ENCODE peak calls at places on chromosomes 13 and 19, in ten cellular contexts. One of them, this sample, is unnamed.

GRCh38 chr13:99981115-99982020 is at the start of gene ZIC2:
- DNase-seq in AG04450: no peak
- DNase-seq in retinal pigment epithelial cell: no peak
- DNase-seq in stimulated activated CD8-positive, alpha-beta memory T cell treated with anti-CD3 and anti-CD28 coated beads, Interleukin-7, amount 100 ng/mL, for 48 hours: no peak
- DNase-seq in stimulated activated CD4-positive, alpha-beta T cell treated with anti-CD3 and anti-CD28 coated beads, Interleukin-15, amount 100 ng/mL, for 48 hours: no peak
- DNase-seq in effector memory CD8-positive, alpha-beta T cell: no peak
- DNase-seq in tibial nerve: no peak
- DNase-seq in hippocampal formation: no peak
- DNase-seq in NCI-H1417: peak; percentile 91
- DNase-seq in HuH-7.5: no peak
- DNase-seq in this sample: no peak

GRCh38 chr19:33434886-33435705 is 61.6 kb downstream of the CEBPG start:
- DNase-seq in AG04450: no peak
- DNase-seq in retinal pigment epithelial cell: no peak
- DNase-seq in stimulated activated CD8-positive, alpha-beta memory T cell treated with anti-CD3 and anti-CD28 coated beads, Interleukin-7, amount 100 ng/mL, for 48 hours: no peak
- DNase-seq in stimulated activated CD4-positive, alpha-beta T cell treated with anti-CD3 and anti-CD28 coated beads, Interleukin-15, amount 100 ng/mL, for 48 hours: no peak
- DNase-seq in effector memory CD8-positive, alpha-beta T cell: no peak
- DNase-seq in tibial nerve: no peak
- DNase-seq in hippocampal formation: no peak
- DNase-seq in NCI-H1417: no peak
- DNase-seq in HuH-7.5: no peak
- DNase-seq in this sample: no peak

GRCh38 chr19:35031072-35031881 is 1.0 kb downstream of the SCN1B start:
- DNase-seq in AG04450: no peak
- DNase-seq in retinal pigment epithelial cell: no peak
- DNase-seq in stimulated activated CD8-positive, alpha-beta memory T cell treated with anti-CD3 and anti-CD28 coated beads, Interleukin-7, amount 100 ng/mL, for 48 hours: no peak
- DNase-seq in stimulated activated CD4-positive, alpha-beta T cell treated with anti-CD3 and anti-CD28 coated beads, Interleukin-15, amount 100 ng/mL, for 48 hours: no peak
- DNase-seq in effector memory CD8-positive, alpha-beta T cell: no peak
- DNase-seq in tibial nerve: no peak
- DNase-seq in hippocampal formation: peak; percentile 20
- DNase-seq in NCI-H1417: no peak
- DNase-seq in HuH-7.5: no peak
- DNase-seq in this sample: peak; percentile 45

GRCh38 chr13:84574851-84575250 is 692.6 kb upstream of the SLITRK1 start:
- DNase-seq in AG04450: no peak
- DNase-seq in retinal pigment epithelial cell: no peak
- DNase-seq in stimulated activated CD8-positive, alpha-beta memory T cell treated with anti-CD3 and anti-CD28 coated beads, Interleukin-7, amount 100 ng/mL, for 48 hours: no peak
- DNase-seq in stimulated activated CD4-positive, alpha-beta T cell treated with anti-CD3 and anti-CD28 coated beads, Interleukin-15, amount 100 ng/mL, for 48 hours: no peak
- DNase-seq in effector memory CD8-positive, alpha-beta T cell: no peak
- DNase-seq in tibial nerve: no peak
- DNase-seq in hippocampal formation: no peak
- DNase-seq in NCI-H1417: no peak
- DNase-seq in HuH-7.5: no peak
- DNase-seq in this sample: no peak

GRCh38 chr19:32543107-32543900 is 37.7 kb upstream of the PDCD5 start:
- DNase-seq in AG04450: no peak
- DNase-seq in retinal pigment epithelial cell: peak; percentile 90
- DNase-seq in stimulated activated CD8-positive, alpha-beta memory T cell treated with anti-CD3 and anti-CD28 coated beads, Interleukin-7, amount 100 ng/mL, for 48 hours: no peak
- DNase-seq in stimulated activated CD4-positive, alpha-beta T cell treated with anti-CD3 and anti-CD28 coated beads, Interleukin-15, amount 100 ng/mL, for 48 hours: no peak
- DNase-seq in effector memory CD8-positive, alpha-beta T cell: no peak
- DNase-seq in tibial nerve: no peak
- DNase-seq in hippocampal formation: no peak
- DNase-seq in NCI-H1417: no peak
- DNase-seq in HuH-7.5: no peak
- DNase-seq in this sample: no peak

GRCh38 chr13:107277911-107278310 is 710.0 kb upstream of the ARGLU1 start:
- DNase-seq in AG04450: no peak
- DNase-seq in retinal pigment epithelial cell: no peak
- DNase-seq in stimulated activated CD8-positive, alpha-beta memory T cell treated with anti-CD3 and anti-CD28 coated beads, Interleukin-7, amount 100 ng/mL, for 48 hours: no peak
- DNase-seq in stimulated activated CD4-positive, alpha-beta T cell treated with anti-CD3 and anti-CD28 coated beads, Interleukin-15, amount 100 ng/mL, for 48 hours: no peak
- DNase-seq in effector memory CD8-positive, alpha-beta T cell: no peak
- DNase-seq in tibial nerve: no peak
- DNase-seq in hippocampal formation: no peak
- DNase-seq in NCI-H1417: no peak
- DNase-seq in HuH-7.5: no peak
- DNase-seq in this sample: no peak

GRCh38 chr19:47860602-47861297 is 1.7 kb downstream of the TPRX2 start:
- DNase-seq in AG04450: no peak
- DNase-seq in retinal pigment epithelial cell: no peak
- DNase-seq in stimulated activated CD8-positive, alpha-beta memory T cell treated with anti-CD3 and anti-CD28 coated beads, Interleukin-7, amount 100 ng/mL, for 48 hours: no peak
- DNase-seq in stimulated activated CD4-positive, alpha-beta T cell treated with anti-CD3 and anti-CD28 coated beads, Interleukin-15, amount 100 ng/mL, for 48 hours: no peak
- DNase-seq in effector memory CD8-positive, alpha-beta T cell: no peak
- DNase-seq in tibial nerve: no peak
- DNase-seq in hippocampal formation: no peak
- DNase-seq in NCI-H1417: no peak
- DNase-seq in HuH-7.5: no peak
- DNase-seq in this sample: no peak

GRCh38 chr13:41937388-41937787 is 23.5 kb downstream of the VWA8 start:
- DNase-seq in AG04450: no peak
- DNase-seq in retinal pigment epithelial cell: no peak
- DNase-seq in stimulated activated CD8-positive, alpha-beta memory T cell treated with anti-CD3 and anti-CD28 coated beads, Interleukin-7, amount 100 ng/mL, for 48 hours: no peak
- DNase-seq in stimulated activated CD4-positive, alpha-beta T cell treated with anti-CD3 and anti-CD28 coated beads, Interleukin-15, amount 100 ng/mL, for 48 hours: no peak
- DNase-seq in effector memory CD8-positive, alpha-beta T cell: no peak
- DNase-seq in tibial nerve: no peak
- DNase-seq in hippocampal formation: no peak
- DNase-seq in NCI-H1417: no peak
- DNase-seq in HuH-7.5: no peak
- DNase-seq in this sample: no peak

GRCh38 chr13:45411226-45411625 is 6.9 kb downstream of the SLC25A30 start:
- DNase-seq in AG04450: no peak
- DNase-seq in retinal pigment epithelial cell: no peak
- DNase-seq in stimulated activated CD8-positive, alpha-beta memory T cell treated with anti-CD3 and anti-CD28 coated beads, Interleukin-7, amount 100 ng/mL, for 48 hours: no peak
- DNase-seq in stimulated activated CD4-positive, alpha-beta T cell treated with anti-CD3 and anti-CD28 coated beads, Interleukin-15, amount 100 ng/mL, for 48 hours: no peak
- DNase-seq in effector memory CD8-positive, alpha-beta T cell: no peak
- DNase-seq in tibial nerve: no peak
- DNase-seq in hippocampal formation: no peak
- DNase-seq in NCI-H1417: no peak
- DNase-seq in HuH-7.5: no peak
- DNase-seq in this sample: no peak

GRCh38 chr19:18274776-18275356 is 614 bp upstream of the IQCN start:
- DNase-seq in AG04450: no peak
- DNase-seq in retinal pigment epithelial cell: peak; percentile 30
- DNase-seq in stimulated activated CD8-positive, alpha-beta memory T cell treated with anti-CD3 and anti-CD28 coated beads, Interleukin-7, amount 100 ng/mL, for 48 hours: no peak
- DNase-seq in stimulated activated CD4-positive, alpha-beta T cell treated with anti-CD3 and anti-CD28 coated beads, Interleukin-15, amount 100 ng/mL, for 48 hours: no peak
- DNase-seq in effector memory CD8-positive, alpha-beta T cell: no peak
- DNase-seq in tibial nerve: peak; percentile 76
- DNase-seq in hippocampal formation: peak; percentile 54
- DNase-seq in NCI-H1417: no peak
- DNase-seq in HuH-7.5: peak; percentile 86
- DNase-seq in this sample: peak; percentile 79

GRCh38 chr13:24127116-24127631 is 33.3 kb upstream of the SPATA13 start:
- DNase-seq in AG04450: no peak
- DNase-seq in retinal pigment epithelial cell: no peak
- DNase-seq in stimulated activated CD8-positive, alpha-beta memory T cell treated with anti-CD3 and anti-CD28 coated beads, Interleukin-7, amount 100 ng/mL, for 48 hours: no peak
- DNase-seq in stimulated activated CD4-positive, alpha-beta T cell treated with anti-CD3 and anti-CD28 coated beads, Interleukin-15, amount 100 ng/mL, for 48 hours: peak; percentile 4
- DNase-seq in effector memory CD8-positive, alpha-beta T cell: no peak
- DNase-seq in tibial nerve: no peak
- DNase-seq in hippocampal formation: no peak
- DNase-seq in NCI-H1417: no peak
- DNase-seq in HuH-7.5: peak; percentile 14
- DNase-seq in this sample: no peak

GRCh38 chr13:73809561-73809960 is 324.6 kb downstream of the KLF12 start:
- DNase-seq in AG04450: peak; percentile 68
- DNase-seq in retinal pigment epithelial cell: no peak
- DNase-seq in stimulated activated CD8-positive, alpha-beta memory T cell treated with anti-CD3 and anti-CD28 coated beads, Interleukin-7, amount 100 ng/mL, for 48 hours: no peak
- DNase-seq in stimulated activated CD4-positive, alpha-beta T cell treated with anti-CD3 and anti-CD28 coated beads, Interleukin-15, amount 100 ng/mL, for 48 hours: no peak
- DNase-seq in effector memory CD8-positive, alpha-beta T cell: no peak
- DNase-seq in tibial nerve: no peak
- DNase-seq in hippocampal formation: no peak
- DNase-seq in NCI-H1417: no peak
- DNase-seq in HuH-7.5: no peak
- DNase-seq in this sample: no peak

GRCh38 chr13:39552233-39552632 is 50.8 kb downstream of the LHFPL6 start:
- DNase-seq in AG04450: no peak
- DNase-seq in retinal pigment epithelial cell: no peak
- DNase-seq in stimulated activated CD8-positive, alpha-beta memory T cell treated with anti-CD3 and anti-CD28 coated beads, Interleukin-7, amount 100 ng/mL, for 48 hours: no peak
- DNase-seq in stimulated activated CD4-positive, alpha-beta T cell treated with anti-CD3 and anti-CD28 coated beads, Interleukin-15, amount 100 ng/mL, for 48 hours: no peak
- DNase-seq in effector memory CD8-positive, alpha-beta T cell: no peak
- DNase-seq in tibial nerve: no peak
- DNase-seq in hippocampal formation: no peak
- DNase-seq in NCI-H1417: no peak
- DNase-seq in HuH-7.5: no peak
- DNase-seq in this sample: no peak

GRCh38 chr13:48492123-48493075 is 40.5 kb downstream of the RCBTB2 start:
- DNase-seq in AG04450: no peak
- DNase-seq in retinal pigment epithelial cell: no peak
- DNase-seq in stimulated activated CD8-positive, alpha-beta memory T cell treated with anti-CD3 and anti-CD28 coated beads, Interleukin-7, amount 100 ng/mL, for 48 hours: peak; percentile 44
- DNase-seq in stimulated activated CD4-positive, alpha-beta T cell treated with anti-CD3 and anti-CD28 coated beads, Interleukin-15, amount 100 ng/mL, for 48 hours: peak; percentile 40
- DNase-seq in effector memory CD8-positive, alpha-beta T cell: peak; percentile 67
- DNase-seq in tibial nerve: peak; percentile 27
- DNase-seq in hippocampal formation: peak; percentile 54
- DNase-seq in NCI-H1417: no peak
- DNase-seq in HuH-7.5: no peak
- DNase-seq in this sample: peak; percentile 53

GRCh38 chr13:38418286-38418685 is 68.6 kb downstream of the UFM1 start:
- DNase-seq in AG04450: no peak
- DNase-seq in retinal pigment epithelial cell: no peak
- DNase-seq in stimulated activated CD8-positive, alpha-beta memory T cell treated with anti-CD3 and anti-CD28 coated beads, Interleukin-7, amount 100 ng/mL, for 48 hours: no peak
- DNase-seq in stimulated activated CD4-positive, alpha-beta T cell treated with anti-CD3 and anti-CD28 coated beads, Interleukin-15, amount 100 ng/mL, for 48 hours: no peak
- DNase-seq in effector memory CD8-positive, alpha-beta T cell: no peak
- DNase-seq in tibial nerve: no peak
- DNase-seq in hippocampal formation: no peak
- DNase-seq in NCI-H1417: no peak
- DNase-seq in HuH-7.5: no peak
- DNase-seq in this sample: no peak

GRCh38 chr13:58480011-58480410 is 848.5 kb downstream of the PCDH17 start:
- DNase-seq in AG04450: no peak
- DNase-seq in retinal pigment epithelial cell: no peak
- DNase-seq in stimulated activated CD8-positive, alpha-beta memory T cell treated with anti-CD3 and anti-CD28 coated beads, Interleukin-7, amount 100 ng/mL, for 48 hours: no peak
- DNase-seq in stimulated activated CD4-positive, alpha-beta T cell treated with anti-CD3 and anti-CD28 coated beads, Interleukin-15, amount 100 ng/mL, for 48 hours: no peak
- DNase-seq in effector memory CD8-positive, alpha-beta T cell: no peak
- DNase-seq in tibial nerve: no peak
- DNase-seq in hippocampal formation: no peak
- DNase-seq in NCI-H1417: no peak
- DNase-seq in HuH-7.5: no peak
- DNase-seq in this sample: no peak

GRCh38 chr13:97588993-97589392 is 155.0 kb downstream of the RAP2A start:
- DNase-seq in AG04450: no peak
- DNase-seq in retinal pigment epithelial cell: no peak
- DNase-seq in stimulated activated CD8-positive, alpha-beta memory T cell treated with anti-CD3 and anti-CD28 coated beads, Interleukin-7, amount 100 ng/mL, for 48 hours: no peak
- DNase-seq in stimulated activated CD4-positive, alpha-beta T cell treated with anti-CD3 and anti-CD28 coated beads, Interleukin-15, amount 100 ng/mL, for 48 hours: no peak
- DNase-seq in effector memory CD8-positive, alpha-beta T cell: no peak
- DNase-seq in tibial nerve: no peak
- DNase-seq in hippocampal formation: no peak
- DNase-seq in NCI-H1417: no peak
- DNase-seq in HuH-7.5: no peak
- DNase-seq in this sample: no peak

GRCh38 chr19:5250127-5250659 is 90.4 kb downstream of the PTPRS start:
- DNase-seq in AG04450: no peak
- DNase-seq in retinal pigment epithelial cell: no peak
- DNase-seq in stimulated activated CD8-positive, alpha-beta memory T cell treated with anti-CD3 and anti-CD28 coated beads, Interleukin-7, amount 100 ng/mL, for 48 hours: no peak
- DNase-seq in stimulated activated CD4-positive, alpha-beta T cell treated with anti-CD3 and anti-CD28 coated beads, Interleukin-15, amount 100 ng/mL, for 48 hours: no peak
- DNase-seq in effector memory CD8-positive, alpha-beta T cell: no peak
- DNase-seq in tibial nerve: no peak
- DNase-seq in hippocampal formation: peak; percentile 60
- DNase-seq in NCI-H1417: no peak
- DNase-seq in HuH-7.5: no peak
- DNase-seq in this sample: peak; percentile 43

GRCh38 chr19:2394054-2394668 is 33.2 kb downstream of the TIMM13 start:
- DNase-seq in AG04450: no peak
- DNase-seq in retinal pigment epithelial cell: no peak
- DNase-seq in stimulated activated CD8-positive, alpha-beta memory T cell treated with anti-CD3 and anti-CD28 coated beads, Interleukin-7, amount 100 ng/mL, for 48 hours: no peak
- DNase-seq in stimulated activated CD4-positive, alpha-beta T cell treated with anti-CD3 and anti-CD28 coated beads, Interleukin-15, amount 100 ng/mL, for 48 hours: no peak
- DNase-seq in effector memory CD8-positive, alpha-beta T cell: no peak
- DNase-seq in tibial nerve: no peak
- DNase-seq in hippocampal formation: no peak
- DNase-seq in NCI-H1417: no peak
- DNase-seq in HuH-7.5: no peak
- DNase-seq in this sample: no peak

GRCh38 chr19:34676697-34677385 is at the start of gene SCGB2B2:
- DNase-seq in AG04450: no peak
- DNase-seq in retinal pigment epithelial cell: peak; percentile 2
- DNase-seq in stimulated activated CD8-positive, alpha-beta memory T cell treated with anti-CD3 and anti-CD28 coated beads, Interleukin-7, amount 100 ng/mL, for 48 hours: peak; percentile 26
- DNase-seq in stimulated activated CD4-positive, alpha-beta T cell treated with anti-CD3 and anti-CD28 coated beads, Interleukin-15, amount 100 ng/mL, for 48 hours: peak; percentile 40
- DNase-seq in effector memory CD8-positive, alpha-beta T cell: peak; percentile 57
- DNase-seq in tibial nerve: peak; percentile 65
- DNase-seq in hippocampal formation: peak; percentile 94
- DNase-seq in NCI-H1417: peak; percentile 95
- DNase-seq in HuH-7.5: peak; percentile 37
- DNase-seq in this sample: peak; percentile 95

GRCh38 chr13:30313307-30313706 is 6.0 kb upstream of the KATNAL1 start:
- DNase-seq in AG04450: no peak
- DNase-seq in retinal pigment epithelial cell: no peak
- DNase-seq in stimulated activated CD8-positive, alpha-beta memory T cell treated with anti-CD3 and anti-CD28 coated beads, Interleukin-7, amount 100 ng/mL, for 48 hours: no peak
- DNase-seq in stimulated activated CD4-positive, alpha-beta T cell treated with anti-CD3 and anti-CD28 coated beads, Interleukin-15, amount 100 ng/mL, for 48 hours: no peak
- DNase-seq in effector memory CD8-positive, alpha-beta T cell: no peak
- DNase-seq in tibial nerve: no peak
- DNase-seq in hippocampal formation: no peak
- DNase-seq in NCI-H1417: no peak
- DNase-seq in HuH-7.5: no peak
- DNase-seq in this sample: no peak

GRCh38 chr19:38838208-38838985 is 6.8 kb upstream of the ECH1 start:
- DNase-seq in AG04450: no peak
- DNase-seq in retinal pigment epithelial cell: no peak
- DNase-seq in stimulated activated CD8-positive, alpha-beta memory T cell treated with anti-CD3 and anti-CD28 coated beads, Interleukin-7, amount 100 ng/mL, for 48 hours: no peak
- DNase-seq in stimulated activated CD4-positive, alpha-beta T cell treated with anti-CD3 and anti-CD28 coated beads, Interleukin-15, amount 100 ng/mL, for 48 hours: peak; percentile 67
- DNase-seq in effector memory CD8-positive, alpha-beta T cell: no peak
- DNase-seq in tibial nerve: no peak
- DNase-seq in hippocampal formation: no peak
- DNase-seq in NCI-H1417: no peak
- DNase-seq in HuH-7.5: no peak
- DNase-seq in this sample: no peak